ENCODE peak calls at places on chromosomes 16 and 17, in five cellular contexts. One of them, this sample, is unnamed.
A peak's percentile ranks its signal among the peaks of the same experiment; 100 is the strongest.

GRCh38 chr17:17387461-17388362 is 84.5 kb downstream of the NT5M start:
- DNase-seq in K562: peak; percentile 60
- DNase-seq in GM12878: no peak
- DNase-seq in HCT116: peak; percentile 90
- DNase-seq in H1: peak; percentile 47
- DNase-seq in this sample: peak; percentile 87

GRCh38 chr16:90023078-90023447 is 3.8 kb upstream of the DBNDD1 start:
- DNase-seq in HCT116: no peak
- DNase-seq in GM12878: no peak
- DNase-seq in H1: no peak
- DNase-seq in K562: no peak
- DNase-seq in this sample: no peak

GRCh38 chr16:47064775-47065174 is 79.0 kb downstream of the NETO2 start:
- DNase-seq in K562: no peak
- DNase-seq in H1: no peak
- DNase-seq in GM12878: no peak
- DNase-seq in HCT116: no peak
- DNase-seq in this sample: no peak

GRCh38 chr17:61547113-61547512 is 43.9 kb downstream of the NACA2 start:
- DNase-seq in K562: no peak
- DNase-seq in H1: no peak
- DNase-seq in GM12878: no peak
- DNase-seq in HCT116: no peak
- DNase-seq in this sample: no peak

GRCh38 chr17:77872714-77873517 is 85.6 kb upstream of the TNRC6C start:
- DNase-seq in H1: no peak
- DNase-seq in GM12878: no peak
- DNase-seq in K562: no peak
- DNase-seq in HCT116: no peak
- DNase-seq in this sample: no peak

GRCh38 chr16:21599994-21600773 is 807 bp downstream of the METTL9 start:
- DNase-seq in H1: no peak
- DNase-seq in K562: peak; percentile 24
- DNase-seq in HCT116: no peak
- DNase-seq in GM12878: peak; percentile 17
- DNase-seq in this sample: peak; percentile 40

GRCh38 chr16:88676502-88677242 is 9.6 kb downstream of the SNAI3 start:
- DNase-seq in K562: no peak
- DNase-seq in HCT116: no peak
- DNase-seq in H1: no peak
- DNase-seq in GM12878: no peak
- DNase-seq in this sample: no peak

GRCh38 chr17:2707721-2708584 is 3.6 kb downstream of the CLUH start:
- DNase-seq in K562: peak; percentile 42
- DNase-seq in H1: no peak
- DNase-seq in GM12878: no peak
- DNase-seq in HCT116: no peak
- DNase-seq in this sample: peak; percentile 33

GRCh38 chr16:55443855-55444254 is 35.1 kb upstream of the MMP2 start:
- DNase-seq in H1: no peak
- DNase-seq in K562: no peak
- DNase-seq in HCT116: no peak
- DNase-seq in GM12878: no peak
- DNase-seq in this sample: no peak

GRCh38 chr16:11306381-11306780 is 25.3 kb upstream of the PRM1 start:
- DNase-seq in GM12878: no peak
- DNase-seq in H1: no peak
- DNase-seq in HCT116: no peak
- DNase-seq in K562: no peak
- DNase-seq in this sample: no peak

GRCh38 chr16:49545243-49545642 is 171.6 kb downstream of the C16orf78 start:
- DNase-seq in GM12878: no peak
- DNase-seq in H1: no peak
- DNase-seq in K562: no peak
- DNase-seq in HCT116: no peak
- DNase-seq in this sample: no peak

GRCh38 chr17:74531231-74531761 is at the start of gene CD300LB:
- DNase-seq in HCT116: no peak
- DNase-seq in GM12878: no peak
- DNase-seq in H1: no peak
- DNase-seq in K562: no peak
- DNase-seq in this sample: no peak

GRCh38 chr17:819251-819650 is 37.1 kb downstream of the MRM3 start:
- DNase-seq in H1: no peak
- DNase-seq in K562: no peak
- DNase-seq in GM12878: no peak
- DNase-seq in HCT116: no peak
- DNase-seq in this sample: no peak

GRCh38 chr17:18172528-18173278 is 10.9 kb upstream of the ALKBH5 start:
- DNase-seq in K562: no peak
- DNase-seq in HCT116: no peak
- DNase-seq in H1: no peak
- DNase-seq in GM12878: no peak
- DNase-seq in this sample: no peak

GRCh38 chr17:52134641-52135040 is 23.9 kb downstream of the CA10 start:
- DNase-seq in H1: no peak
- DNase-seq in HCT116: no peak
- DNase-seq in GM12878: no peak
- DNase-seq in K562: no peak
- DNase-seq in this sample: no peak

GRCh38 chr17:9273334-9274118 is 252.2 kb downstream of the NTN1 start:
- DNase-seq in HCT116: no peak
- DNase-seq in K562: no peak
- DNase-seq in GM12878: no peak
- DNase-seq in H1: no peak
- DNase-seq in this sample: no peak

GRCh38 chr17:76752006-76752405 is 14.1 kb downstream of the MFSD11 start:
- DNase-seq in HCT116: no peak
- DNase-seq in H1: no peak
- DNase-seq in GM12878: no peak
- DNase-seq in K562: no peak
- DNase-seq in this sample: no peak

GRCh38 chr16:87391324-87391949 is 699 bp upstream of the MAP1LC3B start:
- DNase-seq in GM12878: no peak
- DNase-seq in K562: no peak
- DNase-seq in H1: no peak
- DNase-seq in HCT116: no peak
- DNase-seq in this sample: peak; percentile 30

GRCh38 chr17:37097162-37097561 is 148.4 kb downstream of the AATF start:
- DNase-seq in HCT116: no peak
- DNase-seq in K562: no peak
- DNase-seq in GM12878: no peak
- DNase-seq in H1: no peak
- DNase-seq in this sample: no peak

DNA sequence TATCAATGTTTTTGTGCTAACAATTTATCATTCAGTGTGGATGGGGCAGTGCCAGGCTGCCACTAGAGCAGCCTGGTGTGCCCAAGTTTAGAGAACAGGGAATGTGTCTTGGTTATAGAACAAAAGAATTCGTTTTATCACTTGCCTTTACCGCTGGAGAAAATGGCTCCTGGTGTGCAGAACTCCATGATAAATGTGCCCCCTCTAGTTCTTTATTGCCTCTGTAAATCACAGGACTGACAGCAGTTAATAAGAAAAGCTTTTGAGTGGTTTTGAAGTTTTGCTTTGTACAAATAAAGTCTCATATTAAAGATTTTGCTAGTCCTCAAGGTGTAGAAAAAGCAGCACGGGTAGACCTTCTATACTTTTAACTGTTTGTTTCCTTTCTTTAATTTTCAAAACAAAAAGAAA is 28.2 kb upstream of the PSMD7 start:
- DNase-seq in H1: no peak
- DNase-seq in HCT116: no peak
- DNase-seq in K562: no peak
- DNase-seq in GM12878: no peak
- DNase-seq in this sample: no peak
- TF ChIP-seq JUND in H1: no peak
- TF ChIP-seq JUND in HCT116: no peak
- TF ChIP-seq JUND in K562: no peak
- TF ChIP-seq JUND in GM12878: no peak
- TF ChIP-seq JUND in this sample: no peak

DNA sequence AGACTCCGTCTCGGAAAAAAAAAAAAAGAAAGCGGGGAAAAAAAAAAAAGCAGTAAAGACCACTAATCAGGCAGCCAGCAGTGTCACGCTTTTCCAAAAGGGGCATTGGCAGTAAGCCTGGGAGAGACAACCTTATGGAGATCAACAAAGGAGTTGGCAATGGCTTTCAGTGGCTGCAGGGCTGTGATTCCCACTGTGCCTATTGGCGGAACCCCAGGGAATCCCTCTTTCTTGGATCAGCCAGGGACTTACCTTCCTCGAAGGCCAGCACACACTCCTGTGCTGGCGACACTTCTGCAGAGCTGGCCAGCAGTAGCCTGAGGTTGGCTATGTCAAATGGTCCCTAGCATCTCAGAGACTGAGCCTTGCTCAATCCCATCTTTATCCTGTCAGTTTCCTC is 43.3 kb upstream of the ZFHX3 start:
- DNase-seq in H1: no peak
- DNase-seq in K562: no peak
- DNase-seq in HCT116: no peak
- DNase-seq in GM12878: no peak
- DNase-seq in this sample: no peak
- TF ChIP-seq JUND in H1: no peak
- TF ChIP-seq JUND in K562: no peak
- TF ChIP-seq JUND in HCT116: no peak
- TF ChIP-seq JUND in GM12878: no peak
- TF ChIP-seq JUND in this sample: no peak

GRCh38 chr17:57068222-57068658 is 16.8 kb upstream of the AKAP1 start:
- DNase-seq in K562: peak; percentile 80
- DNase-seq in GM12878: no peak
- DNase-seq in HCT116: no peak
- DNase-seq in H1: no peak
- DNase-seq in this sample: peak; percentile 60
- TF ChIP-seq JUND in K562: no peak
- TF ChIP-seq JUND in GM12878: no peak
- TF ChIP-seq JUND in HCT116: no peak
- TF ChIP-seq JUND in H1: no peak
- TF ChIP-seq JUND in this sample: no peak

DNA sequence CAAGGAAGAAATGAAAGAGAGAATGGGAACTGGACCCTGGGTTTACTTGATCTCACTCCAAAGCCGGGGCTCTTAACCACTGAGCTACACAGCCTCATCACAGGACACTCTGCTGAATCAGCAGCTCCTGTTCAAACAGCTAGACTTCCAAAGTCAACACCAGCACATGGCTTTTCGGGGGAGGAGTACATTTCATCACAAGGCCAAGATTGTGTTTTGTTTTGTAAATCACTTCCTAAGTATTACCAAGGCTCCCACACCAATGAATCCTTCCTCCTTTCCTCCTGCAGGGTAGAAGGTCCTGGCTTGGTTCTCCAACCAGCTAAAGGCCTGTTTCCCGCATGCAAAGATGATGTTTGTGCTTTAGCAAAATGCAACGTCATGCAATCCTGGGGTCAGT is 152.6 kb downstream of the XYLT1 start:
- DNase-seq in HCT116: no peak
- DNase-seq in H1: no peak
- DNase-seq in K562: no peak
- DNase-seq in GM12878: no peak
- DNase-seq in this sample: peak; percentile 34
- TF ChIP-seq JUND in HCT116: no peak
- TF ChIP-seq JUND in H1: no peak
- TF ChIP-seq JUND in K562: no peak
- TF ChIP-seq JUND in GM12878: no peak
- TF ChIP-seq JUND in this sample: no peak

DNA sequence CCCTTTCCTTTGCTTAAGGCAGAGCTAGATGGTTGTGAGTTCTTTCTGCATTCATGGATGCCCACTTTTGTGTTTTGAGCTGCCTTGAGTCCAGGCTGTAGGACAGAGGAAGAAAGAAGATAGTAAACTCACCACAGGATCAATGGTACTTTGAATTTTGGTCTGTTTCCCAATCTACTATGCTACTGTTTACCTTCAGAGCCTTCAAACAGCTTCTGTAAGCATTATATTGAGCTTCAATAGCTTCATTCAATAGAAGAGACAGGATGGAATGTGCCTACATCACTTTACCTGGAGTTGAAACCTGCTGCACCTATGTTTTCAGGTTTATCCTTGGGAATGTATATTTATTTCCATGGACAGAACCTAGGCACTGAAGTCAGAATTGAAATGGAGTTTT is 397.9 kb upstream of the DYNLRB2 start:
- DNase-seq in GM12878: no peak
- DNase-seq in HCT116: no peak
- DNase-seq in K562: no peak
- DNase-seq in H1: no peak
- DNase-seq in this sample: no peak
- TF ChIP-seq JUND in GM12878: no peak
- TF ChIP-seq JUND in HCT116: no peak
- TF ChIP-seq JUND in K562: no peak
- TF ChIP-seq JUND in H1: no peak
- TF ChIP-seq JUND in this sample: no peak

GRCh38 chr17:15744091-15744676 is 12.1 kb downstream of the TBC1D26 start:
- DNase-seq in GM12878: no peak
- DNase-seq in K562: no peak
- DNase-seq in HCT116: no peak
- DNase-seq in H1: no peak
- DNase-seq in this sample: peak; percentile 6

GRCh38 chr17:15741624-15742023 is 9.5 kb downstream of the TBC1D26 start:
- DNase-seq in GM12878: no peak
- DNase-seq in K562: no peak
- DNase-seq in H1: no peak
- DNase-seq in HCT116: no peak
- DNase-seq in this sample: no peak

GRCh38 chr17:15742051-15742795 is 10.1 kb downstream of the TBC1D26 start:
- DNase-seq in K562: peak; percentile 2
- DNase-seq in H1: no peak
- DNase-seq in GM12878: no peak
- DNase-seq in HCT116: no peak
- DNase-seq in this sample: no peak

GRCh38 chr17:15742921-15743320 is 10.8 kb downstream of the TBC1D26 start:
- DNase-seq in K562: peak; percentile 2
- DNase-seq in GM12878: no peak
- DNase-seq in H1: no peak
- DNase-seq in HCT116: no peak
- DNase-seq in this sample: no peak

GRCh38 chr17:15744885-15745284 is 12.8 kb downstream of the TBC1D26 start:
- DNase-seq in H1: no peak
- DNase-seq in K562: no peak
- DNase-seq in HCT116: no peak
- DNase-seq in GM12878: no peak
- DNase-seq in this sample: peak; percentile 3
- TF ChIP-seq JUND in H1: no peak
- TF ChIP-seq JUND in K562: no peak
- TF ChIP-seq JUND in HCT116: no peak
- TF ChIP-seq JUND in GM12878: no peak
- TF ChIP-seq JUND in this sample: no peak